ENCODE peak calls at places on chromosomes 1 and 21, in five cellular contexts. One of them, this sample, is unnamed.

GRCh38 chr1:169107673-169108160 is 1.2 kb downstream of the ATP1B1 start:
- DNase-seq in activated gamma-delta T cell: no peak
- DNase-seq in HEK293T: no peak
- DNase-seq in RKO: peak; percentile 72
- DNase-seq in right cardiac atrium: no peak
- DNase-seq in this sample: no peak

GRCh38 chr1:187911820-187912219 is 1083.1 kb downstream of the PLA2G4A start:
- DNase-seq in HEK293T: no peak
- DNase-seq in RKO: no peak
- DNase-seq in right cardiac atrium: no peak
- DNase-seq in activated gamma-delta T cell: no peak
- DNase-seq in this sample: peak; percentile 47

GRCh38 chr1:24155011-24155782 is 12.3 kb upstream of the IL22RA1 start:
- DNase-seq in HEK293T: peak; percentile 20
- DNase-seq in right cardiac atrium: no peak
- DNase-seq in activated gamma-delta T cell: no peak
- DNase-seq in RKO: no peak
- DNase-seq in this sample: no peak

GRCh38 chr1:39184354-39184818 is 20.1 kb upstream of the MACF1 start:
- DNase-seq in right cardiac atrium: no peak
- DNase-seq in activated gamma-delta T cell: no peak
- DNase-seq in RKO: no peak
- DNase-seq in HEK293T: no peak
- DNase-seq in this sample: no peak

GRCh38 chr1:172779501-172779900 is 120.6 kb downstream of the FASLG start:
- DNase-seq in activated gamma-delta T cell: no peak
- DNase-seq in RKO: no peak
- DNase-seq in HEK293T: no peak
- DNase-seq in right cardiac atrium: no peak
- DNase-seq in this sample: no peak

GRCh38 chr1:53641481-53642214 is 97.3 kb downstream of the GLIS1 start:
- DNase-seq in activated gamma-delta T cell: no peak
- DNase-seq in HEK293T: no peak
- DNase-seq in right cardiac atrium: no peak
- DNase-seq in RKO: no peak
- DNase-seq in this sample: peak; percentile 16

GRCh38 chr1:87867631-87868030 is 539.0 kb downstream of the LMO4 start:
- DNase-seq in right cardiac atrium: no peak
- DNase-seq in activated gamma-delta T cell: no peak
- DNase-seq in HEK293T: no peak
- DNase-seq in RKO: no peak
- DNase-seq in this sample: no peak

GRCh38 chr21:16908087-16908486 is 604.8 kb upstream of the CXADR start:
- DNase-seq in right cardiac atrium: no peak
- DNase-seq in RKO: peak; percentile 15
- DNase-seq in HEK293T: no peak
- DNase-seq in activated gamma-delta T cell: no peak
- DNase-seq in this sample: no peak

GRCh38 chr21:14482165-14482564 is 64.0 kb downstream of the SAMSN1 start:
- DNase-seq in activated gamma-delta T cell: no peak
- DNase-seq in right cardiac atrium: no peak
- DNase-seq in RKO: no peak
- DNase-seq in HEK293T: no peak
- DNase-seq in this sample: no peak

GRCh38 chr1:97457446-97458089 is 463.3 kb downstream of the DPYD start:
- DNase-seq in RKO: no peak
- DNase-seq in HEK293T: no peak
- DNase-seq in activated gamma-delta T cell: no peak
- DNase-seq in right cardiac atrium: no peak
- DNase-seq in this sample: peak; percentile 90

GRCh38 chr1:47917696-47918095 is 79.5 kb downstream of the TRABD2B start:
- DNase-seq in RKO: no peak
- DNase-seq in activated gamma-delta T cell: no peak
- DNase-seq in HEK293T: no peak
- DNase-seq in right cardiac atrium: no peak
- DNase-seq in this sample: no peak

GRCh38 chr1:6599141-6599975 is 3.3 kb downstream of the KLHL21 start:
- DNase-seq in right cardiac atrium: no peak
- DNase-seq in RKO: peak; percentile 66
- DNase-seq in activated gamma-delta T cell: no peak
- DNase-seq in HEK293T: no peak
- DNase-seq in this sample: no peak

GRCh38 chr1:69246109-69246508 is 321.6 kb upstream of the LRRC7 start:
- DNase-seq in RKO: no peak
- DNase-seq in right cardiac atrium: no peak
- DNase-seq in activated gamma-delta T cell: no peak
- DNase-seq in HEK293T: no peak
- DNase-seq in this sample: no peak

GRCh38 chr1:112335351-112335750 is 60.7 kb upstream of the CTTNBP2NL start:
- DNase-seq in RKO: peak; percentile 21
- DNase-seq in activated gamma-delta T cell: no peak
- DNase-seq in right cardiac atrium: no peak
- DNase-seq in HEK293T: no peak
- DNase-seq in this sample: no peak

GRCh38 chr1:155125946-155126493 is 1.7 kb upstream of the EFNA1 start:
- DNase-seq in HEK293T: peak; percentile 48
- DNase-seq in activated gamma-delta T cell: no peak
- DNase-seq in RKO: no peak
- DNase-seq in right cardiac atrium: peak; percentile 89
- DNase-seq in this sample: peak; percentile 43